ENCODE peak calls at places on chromosomes 16 and 17, in six cellular contexts. One of them, this sample, is unnamed.

GRCh38 chr16:11270602-11271162 is 1.6 kb upstream of the TNP2 start:
- DNase-seq in K562: no peak
- DNase-seq in HepG2: peak
- DNase-seq in GM12878: no peak
- DNase-seq in H1: no peak
- DNase-seq in GM12891: no peak
- DNase-seq in this sample: no peak

GRCh38 chr17:60720763-60721531 is 43.3 kb downstream of the BCAS3 start:
- DNase-seq in K562: peak
- DNase-seq in HepG2: peak
- DNase-seq in GM12878: peak
- DNase-seq in H1: no peak
- DNase-seq in GM12891: peak
- DNase-seq in this sample: peak

GRCh38 chr17:17935321-17936271 is 36.6 kb downstream of the TOM1L2 start:
- DNase-seq in K562: no peak
- DNase-seq in HepG2: peak
- DNase-seq in GM12878: no peak
- DNase-seq in H1: no peak
- DNase-seq in GM12891: no peak
- DNase-seq in this sample: no peak

GRCh38 chr17:49457564-49458535 is 37.2 kb upstream of the NGFR start:
- DNase-seq in K562: no peak
- DNase-seq in HepG2: no peak
- DNase-seq in GM12878: no peak
- DNase-seq in H1: no peak
- DNase-seq in GM12891: no peak
- DNase-seq in this sample: no peak

GRCh38 chr17:19317359-19318095 is 45.0 kb downstream of the B9D1 start:
- DNase-seq in K562: peak
- DNase-seq in HepG2: peak
- DNase-seq in GM12878: no peak
- DNase-seq in H1: peak
- DNase-seq in GM12891: peak
- DNase-seq in this sample: peak

GRCh38 chr17:63537991-63538692 is 12.1 kb upstream of the DCAF7 start:
- DNase-seq in K562: peak
- DNase-seq in HepG2: no peak
- DNase-seq in GM12878: no peak
- DNase-seq in H1: no peak
- DNase-seq in GM12891: peak
- DNase-seq in this sample: peak

GRCh38 chr17:79951361-79952264 is 84.1 kb downstream of the TBC1D16 start:
- DNase-seq in K562: no peak
- DNase-seq in HepG2: peak
- DNase-seq in GM12878: no peak
- DNase-seq in H1: no peak
- DNase-seq in GM12891: no peak
- DNase-seq in this sample: peak

GRCh38 chr16:26252598-26252997 is 560.8 kb downstream of the HS3ST4 start:
- DNase-seq in K562: no peak
- DNase-seq in HepG2: no peak
- DNase-seq in GM12878: no peak
- DNase-seq in H1: no peak
- DNase-seq in GM12891: no peak
- DNase-seq in this sample: no peak

GRCh38 chr17:75722076-75722475 is 817 bp downstream of the ITGB4 start:
- DNase-seq in K562: no peak
- DNase-seq in HepG2: no peak
- DNase-seq in GM12878: no peak
- DNase-seq in H1: no peak
- DNase-seq in GM12891: no peak
- DNase-seq in this sample: no peak

GRCh38 chr16:19810817-19811731 is 73.6 kb downstream of the GPRC5B start:
- DNase-seq in K562: no peak
- DNase-seq in HepG2: peak
- DNase-seq in GM12878: no peak
- DNase-seq in H1: no peak
- DNase-seq in GM12891: no peak
- DNase-seq in this sample: no peak

GRCh38 chr17:36937961-36938565 is 788 bp downstream of the LHX1 start:
- DNase-seq in K562: no peak
- DNase-seq in HepG2: no peak
- DNase-seq in GM12878: no peak
- DNase-seq in H1: no peak
- DNase-seq in GM12891: no peak
- DNase-seq in this sample: no peak

GRCh38 chr16:11768850-11769249 is 26.2 kb upstream of the TXNDC11 start:
- DNase-seq in K562: no peak
- DNase-seq in HepG2: no peak
- DNase-seq in GM12878: peak
- DNase-seq in H1: no peak
- DNase-seq in GM12891: no peak
- DNase-seq in this sample: no peak

GRCh38 chr17:63984206-63984605 is 11.5 kb upstream of the SCN4A start:
- DNase-seq in K562: no peak
- DNase-seq in HepG2: no peak
- DNase-seq in GM12878: no peak
- DNase-seq in H1: no peak
- DNase-seq in GM12891: no peak
- DNase-seq in this sample: no peak

GRCh38 chr17:28173071-28173561 is 130.6 kb downstream of the NLK start:
- DNase-seq in K562: peak
- DNase-seq in HepG2: no peak
- DNase-seq in GM12878: no peak
- DNase-seq in H1: no peak
- DNase-seq in GM12891: no peak
- DNase-seq in this sample: no peak

GRCh38 chr17:55577011-55577586 is 65.8 kb upstream of the SMIM36 start:
- DNase-seq in K562: no peak
- DNase-seq in HepG2: no peak
- DNase-seq in GM12878: peak
- DNase-seq in H1: no peak
- DNase-seq in GM12891: no peak
- DNase-seq in this sample: no peak

DNA sequence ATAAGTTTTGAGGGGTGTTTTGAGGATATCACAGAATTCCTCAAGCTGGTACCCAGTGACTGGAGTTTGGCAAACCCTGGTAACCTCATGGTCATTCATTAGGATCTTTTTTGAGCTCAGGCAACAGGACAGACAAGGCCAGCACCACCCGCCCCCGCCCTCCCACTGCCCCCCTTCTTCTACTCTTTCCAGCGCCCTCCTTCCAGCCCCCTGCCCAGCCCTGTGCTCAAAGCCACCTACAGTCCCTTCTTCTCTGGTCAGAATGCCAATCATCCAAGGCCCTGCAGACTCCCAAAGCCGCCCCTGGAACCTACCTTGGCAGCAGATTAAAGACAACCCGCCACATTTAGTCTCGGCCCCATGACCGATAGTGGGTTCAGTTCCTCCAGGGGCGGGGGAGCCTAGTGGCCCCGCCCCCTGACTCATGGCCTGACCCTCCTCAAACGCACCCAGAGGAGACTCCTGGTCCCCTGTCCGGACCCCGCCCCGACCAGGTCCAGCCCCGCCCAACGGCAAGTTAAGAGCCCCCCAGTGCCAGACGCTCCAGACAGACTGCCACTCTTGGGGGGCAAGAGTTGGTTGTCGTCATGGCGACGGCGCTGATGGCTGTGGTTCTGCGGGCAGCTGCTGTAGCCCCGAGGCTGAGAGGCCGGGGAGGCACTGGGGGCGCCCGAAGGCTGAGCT is at the start of gene NAGS:
- DNase-seq in K562: peak
- DNase-seq in HepG2: peak
- DNase-seq in GM12878: no peak
- DNase-seq in H1: no peak
- DNase-seq in GM12891: no peak
- DNase-seq in this sample: no peak
- TF ChIP-seq TAF1 in K562: no peak
- TF ChIP-seq TAF1 in HepG2: no peak
- TF ChIP-seq TAF1 in GM12878: no peak
- TF ChIP-seq TAF1 in H1: no peak
- TF ChIP-seq TAF1 in GM12891: no peak
- TF ChIP-seq TAF1 in this sample: no peak

DNA sequence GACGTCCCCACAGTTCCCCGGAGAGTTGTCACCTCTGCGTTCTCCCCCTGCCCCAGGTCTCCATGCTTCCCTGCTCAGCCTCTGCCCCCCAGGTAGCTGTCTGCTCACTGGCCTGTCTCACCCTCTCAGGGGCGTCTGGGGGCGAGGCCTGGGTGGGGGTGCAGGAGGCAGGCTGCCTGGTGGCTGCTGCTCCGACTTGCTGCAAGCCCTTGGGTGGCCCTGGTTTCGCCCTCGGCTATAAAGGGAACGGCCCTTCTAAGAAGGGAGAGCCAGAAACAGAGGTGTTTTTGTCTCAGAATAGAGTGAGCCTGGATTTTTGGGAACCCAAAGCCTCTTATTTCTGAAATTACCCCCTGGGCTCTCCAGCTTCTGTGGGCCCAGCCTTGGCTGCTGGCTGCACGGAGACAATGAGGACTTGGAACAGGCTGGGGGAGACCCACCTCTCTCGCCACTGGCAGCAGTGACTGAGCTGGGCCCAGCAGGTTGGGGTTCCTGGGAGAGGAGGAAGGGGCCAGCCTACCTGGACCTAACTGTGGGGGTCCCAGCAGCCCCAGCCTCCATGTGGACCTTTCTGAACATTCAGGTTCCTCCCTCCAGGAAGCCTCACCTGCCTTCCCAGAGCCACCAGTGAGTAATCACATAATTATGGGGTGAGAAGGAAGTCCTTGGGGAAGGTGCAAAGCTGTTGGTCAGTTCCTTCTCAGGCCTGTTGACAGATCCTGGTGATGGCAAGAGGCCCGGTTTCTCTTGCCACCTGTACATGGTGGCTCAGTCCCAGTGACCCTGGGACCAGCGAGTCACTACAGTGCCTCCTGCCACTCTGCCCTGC is 15.5 kb upstream of the SPNS2 start:
- DNase-seq in K562: no peak
- DNase-seq in HepG2: no peak
- DNase-seq in GM12878: no peak
- DNase-seq in H1: no peak
- DNase-seq in GM12891: no peak
- DNase-seq in this sample: no peak
- TF ChIP-seq POLR2A in K562: no peak
- TF ChIP-seq POLR2A in HepG2: no peak
- TF ChIP-seq POLR2A in GM12878: no peak
- TF ChIP-seq POLR2A in H1: no peak
- TF ChIP-seq POLR2A in GM12891: no peak
- TF ChIP-seq POLR2A in this sample: no peak

DNA sequence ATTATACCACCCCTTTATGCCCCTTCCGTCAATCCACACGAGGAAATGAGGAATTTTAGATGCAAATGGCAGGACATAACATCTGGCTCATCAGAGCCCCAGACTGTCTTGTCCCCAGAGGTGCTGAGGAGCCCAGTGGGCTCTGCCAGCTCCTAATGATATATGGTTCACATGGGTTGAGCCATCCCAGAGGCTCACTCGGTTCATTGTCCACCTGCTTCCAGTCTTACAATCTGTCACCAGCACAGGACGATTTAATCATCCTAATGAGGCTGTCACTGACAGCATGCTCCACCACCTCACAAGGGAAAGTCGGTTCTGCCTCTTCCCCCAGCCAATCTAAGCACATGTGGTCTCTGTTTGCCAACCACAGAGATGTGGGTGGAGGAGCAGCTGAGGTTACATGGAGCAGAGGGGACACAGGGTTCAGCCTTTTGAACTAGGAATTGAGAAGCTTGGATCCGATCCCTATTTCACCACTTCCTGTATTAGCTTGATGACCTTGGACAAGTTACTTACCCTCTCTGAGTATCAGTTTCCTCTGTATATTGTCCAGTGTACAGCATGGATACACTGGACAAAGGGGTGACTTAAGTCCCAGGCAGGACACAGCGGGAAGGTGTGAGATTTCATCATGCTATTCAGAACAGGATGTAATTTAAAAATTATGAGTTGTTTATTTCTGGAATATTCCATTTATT is 27.0 kb upstream of the DHX8 start:
- DNase-seq in K562: no peak
- DNase-seq in HepG2: peak
- DNase-seq in GM12878: no peak
- DNase-seq in H1: no peak
- DNase-seq in GM12891: no peak
- DNase-seq in this sample: no peak
- TF ChIP-seq POLR2AphosphoS5 in K562: no peak
- TF ChIP-seq POLR2AphosphoS5 in HepG2: peak
- TF ChIP-seq POLR2AphosphoS5 in GM12878: no peak
- TF ChIP-seq POLR2AphosphoS5 in H1: no peak
- TF ChIP-seq POLR2AphosphoS5 in GM12891: no peak
- TF ChIP-seq POLR2AphosphoS5 in this sample: no peak

GRCh38 chr16:89720859-89721643 is at the start of the genes VPS9D1 and ZNF276:
- DNase-seq in K562: peak
- DNase-seq in HepG2: peak
- DNase-seq in GM12878: no peak
- DNase-seq in H1: no peak
- DNase-seq in GM12891: peak
- DNase-seq in this sample: peak

GRCh38 chr16:89720520-89720858 is 209 bp downstream of the VPS9D1 start:
- DNase-seq in K562: peak
- DNase-seq in HepG2: peak
- DNase-seq in GM12878: no peak
- DNase-seq in H1: no peak
- DNase-seq in GM12891: no peak
- DNase-seq in this sample: no peak

GRCh38 chr16:89721644-89722391 is 481 bp downstream of the ZNF276 start:
- DNase-seq in K562: peak
- DNase-seq in HepG2: no peak
- DNase-seq in GM12878: no peak
- DNase-seq in H1: no peak
- DNase-seq in GM12891: no peak
- DNase-seq in this sample: no peak

GRCh38 chr16:89723279-89724250 is 2.2 kb downstream of the ZNF276 start:
- DNase-seq in K562: no peak
- DNase-seq in HepG2: no peak
- DNase-seq in GM12878: no peak
- DNase-seq in H1: no peak
- DNase-seq in GM12891: no peak
- DNase-seq in this sample: no peak

DNA sequence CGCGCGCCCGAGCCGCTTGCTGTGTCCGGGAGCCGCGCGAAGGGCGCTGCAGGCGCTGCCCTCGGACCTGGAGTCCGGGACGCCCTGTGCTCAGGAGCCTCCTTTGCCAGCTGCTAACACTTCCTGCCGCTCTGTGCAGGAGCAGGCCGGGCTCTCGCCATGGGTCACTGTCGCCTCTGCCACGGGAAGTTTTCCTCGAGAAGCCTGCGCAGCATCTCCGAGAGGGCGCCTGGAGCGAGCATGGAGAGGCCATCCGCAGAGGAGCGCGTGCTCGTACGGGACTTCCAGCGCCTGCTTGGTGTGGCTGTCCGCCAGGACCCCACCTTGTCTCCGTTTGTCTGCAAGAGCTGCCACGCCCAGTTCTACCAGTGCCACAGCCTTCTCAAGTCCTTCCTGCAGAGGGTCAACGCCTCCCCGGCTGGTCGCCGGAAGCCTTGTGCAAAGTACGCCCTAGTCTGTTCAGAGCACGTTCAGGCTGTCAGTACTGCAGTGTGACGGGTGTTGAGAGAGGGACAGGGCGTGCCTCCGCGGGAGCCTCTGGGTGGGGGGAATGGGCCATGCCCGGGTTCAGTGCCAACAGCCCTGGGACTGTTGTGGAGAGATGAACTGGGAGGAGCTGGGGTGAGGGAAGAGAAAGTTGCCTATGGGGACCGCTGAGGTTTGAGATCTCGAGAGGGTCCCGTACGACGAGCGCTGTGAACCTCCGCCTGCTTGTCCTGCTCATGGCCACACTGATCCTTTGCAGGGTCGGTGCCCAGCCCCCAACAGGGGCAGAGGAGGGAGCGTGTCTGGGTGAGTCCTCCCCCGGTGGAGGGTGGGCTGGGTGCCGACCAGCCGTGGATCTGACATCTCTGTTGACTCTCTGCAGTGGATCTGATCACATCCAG is 1.3 kb downstream of the ZNF276 start:
- DNase-seq in K562: no peak
- DNase-seq in HepG2: no peak
- DNase-seq in GM12878: no peak
- DNase-seq in H1: no peak
- DNase-seq in GM12891: peak
- DNase-seq in this sample: no peak
- TF ChIP-seq TAF1 in K562: no peak
- TF ChIP-seq TAF1 in HepG2: no peak
- TF ChIP-seq TAF1 in GM12878: no peak
- TF ChIP-seq TAF1 in H1: no peak
- TF ChIP-seq TAF1 in GM12891: no peak
- TF ChIP-seq TAF1 in this sample: no peak